ENCODE peak calls at places on chromosomes 7 and 10, in four cellular contexts. X is WTC11, B is K562, Y is HepG2. I is an unnamed sample.

GRCh38 chr10:31623466-31623865 is 304.4 kb downstream of the ZEB1 start:
- DNase-seq in X (no peak), B (no peak), Y (no peak), I (no peak)

GRCh38 chr10:130935897-130936550 is 375.5 kb downstream of the TCERG1L start:
- DNase-seq in X (no peak), B (no peak), Y (no peak), I (no peak)

GRCh38 chr7:127986581-127987461 is 44.4 kb downstream of the LRRC4 start:
- DNase-seq in X (no peak), B (peak; percentile 84), Y (no peak), I (no peak)

GRCh38 chr10:69051303-69051702 is 36.6 kb upstream of the SRGN start:
- DNase-seq in X (no peak), B (no peak), Y (no peak), I (no peak)

GRCh38 chr7:46972205-46972604 is 609.7 kb downstream of the TNS3 start:
- DNase-seq in X (no peak), B (no peak), Y (no peak), I (no peak)

GRCh38 chr10:89793649-89794254 is 92.4 kb downstream of the KIF20B start:
- DNase-seq in X (no peak), B (peak; percentile 56), Y (peak; percentile 73), I (peak; percentile 73)

GRCh38 chr7:5636446-5636835 is 145.0 kb downstream of the RNF216 start:
- DNase-seq in X (no peak), B (no peak), Y (peak; percentile 32), I (no peak)

GRCh38 chr7:157594306-157594705 is 257.5 kb downstream of the DNAJB6 start:
- DNase-seq in X (no peak), B (no peak), Y (no peak), I (no peak)

GRCh38 chr7:35697414-35698175 is 2.7 kb upstream of the HERPUD2 start:
- DNase-seq in X (no peak), B (no peak), Y (peak; percentile 38), I (peak; percentile 33)

GRCh38 chr10:82811621-82812020 is 936.6 kb downstream of the NRG3 start:
- DNase-seq in X (peak; percentile 74), B (no peak), Y (no peak), I (peak; percentile 7)

GRCh38 chr7:121012170-121012874 is 23.8 kb downstream of the CPED1 start:
- DNase-seq in X (no peak), B (no peak), Y (no peak), I (no peak)

GRCh38 chr10:104069610-104070009 is 16.1 kb downstream of the COL17A1 start:
- DNase-seq in X (no peak), B (no peak), Y (no peak), I (no peak)

GRCh38 chr7:99685129-99685758 is 5.4 kb upstream of the CYP3A5 start:
- DNase-seq in X (no peak), B (no peak), Y (no peak), I (no peak)

GRCh38 chr10:2949948-2950354 is 117.4 kb upstream of the PFKP start:
- DNase-seq in X (no peak), B (no peak), Y (no peak), I (peak; percentile 26)

GRCh38 chr10:122021828-122022227 is 32.9 kb downstream of the TACC2 start:
- DNase-seq in X (no peak), B (no peak), Y (no peak), I (no peak)

GRCh38 chr7:13989944-13990295 is 454 bp upstream of the ETV1 start:
- DNase-seq in X (no peak), B (no peak), Y (no peak), I (no peak)
- TF ChIP-seq HMGXB4 in X (no peak), B (no peak), Y (no peak), I (no peak)

DNA sequence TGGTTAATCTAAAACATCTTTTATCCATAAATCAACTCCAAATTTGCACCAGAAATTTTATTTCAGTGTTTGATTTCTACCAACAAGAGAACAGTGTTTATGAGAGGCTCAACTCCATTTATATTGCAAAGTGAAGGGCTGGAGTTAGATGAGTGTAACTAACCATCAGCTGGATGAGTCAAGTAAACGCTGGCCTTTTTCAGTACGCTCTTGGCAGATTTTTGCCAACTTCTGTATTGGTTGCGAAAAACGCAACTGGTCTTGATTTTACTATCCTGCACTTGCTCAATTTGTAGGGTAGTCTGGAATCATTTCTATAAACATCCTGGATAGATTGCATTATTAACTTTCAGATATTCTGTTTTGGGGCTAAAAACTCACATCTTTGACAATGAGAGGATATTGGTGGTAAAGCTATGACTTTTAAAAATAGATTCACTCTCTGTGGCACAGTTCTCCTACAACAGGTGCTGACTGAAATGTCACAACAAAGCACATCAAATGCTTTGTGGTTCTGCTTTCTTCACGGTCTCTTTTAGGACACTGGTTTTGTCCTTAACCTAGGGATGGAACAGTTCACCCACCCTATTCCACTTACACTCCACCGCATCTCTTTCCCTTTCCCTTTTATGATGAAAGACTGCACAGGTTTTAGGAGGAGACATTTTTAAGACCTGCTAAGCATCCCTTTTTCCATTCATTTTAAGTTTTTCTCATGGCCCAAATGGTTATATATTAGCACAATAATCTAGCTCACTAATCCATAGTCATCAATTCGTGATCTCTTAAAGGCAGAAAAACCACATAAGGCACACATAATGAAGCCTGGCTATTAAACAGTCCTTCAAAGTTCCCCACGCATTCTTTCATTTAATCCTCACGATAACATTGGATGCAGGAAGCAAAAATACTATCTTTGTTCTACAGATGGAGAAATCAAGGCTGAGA is 12.8 kb downstream of the CACNA2D1 start:
- DNase-seq in X (no peak), B (no peak), Y (no peak), I (no peak)
- TF ChIP-seq HMGXB4 in X (no peak), B (no peak), Y (no peak), I (no peak)

GRCh38 chr10:6987536-6987945 is 407.5 kb upstream of the PRKCQ start:
- DNase-seq in X (no peak), B (no peak), Y (no peak), I (no peak)

GRCh38 chr10:6988654-6989053 is 408.6 kb upstream of the PRKCQ start:
- DNase-seq in X (no peak), B (no peak), Y (no peak), I (no peak)

GRCh38 chr10:6995339-6995738 is 415.3 kb upstream of the PRKCQ start:
- DNase-seq in X (no peak), B (no peak), Y (no peak), I (no peak)

GRCh38 chr10:6986927-6987326 is 406.9 kb upstream of the PRKCQ start:
- DNase-seq in X (no peak), B (no peak), Y (no peak), I (no peak)

GRCh38 chr10:6990891-6991290 is 410.8 kb upstream of the PRKCQ start:
- DNase-seq in X (no peak), B (no peak), Y (no peak), I (no peak)
- TF ChIP-seq HMGXB4 in X (no peak), B (no peak), Y (no peak), I (no peak)

GRCh38 chr10:116669832-116670644 is 49.3 kb downstream of the PNLIPRP2 start:
- DNase-seq in X (peak; percentile 83), B (peak; percentile 45), Y (peak; percentile 39), I (no peak)
- TF ChIP-seq HMGXB4 in X (no peak), B (no peak), Y (no peak), I (no peak)

GRCh38 chr7:8037151-8037550 is 68.6 kb downstream of the GLCCI1 start:
- DNase-seq in X (no peak), B (no peak), Y (no peak), I (no peak)

GRCh38 chr7:8044761-8045430 is 76.3 kb downstream of the GLCCI1 start:
- DNase-seq in X (no peak), B (no peak), Y (no peak), I (no peak)

GRCh38 chr7:8040768-8041369 is 72.3 kb downstream of the GLCCI1 start:
- DNase-seq in X (no peak), B (no peak), Y (no peak), I (no peak)

GRCh38 chr7:8042796-8043535 is 74.4 kb downstream of the GLCCI1 start:
- DNase-seq in X (no peak), B (no peak), Y (no peak), I (no peak)
- TF ChIP-seq HMGXB4 in X (no peak), B (no peak), Y (no peak), I (no peak)

GRCh38 chr10:78894089-78894840 is 174.5 kb upstream of the ZMIZ1 start:
- DNase-seq in X (no peak), B (no peak), Y (no peak), I (no peak)

GRCh38 chr10:78896169-78896931 is 172.4 kb upstream of the ZMIZ1 start:
- DNase-seq in X (no peak), B (no peak), Y (no peak), I (no peak)

GRCh38 chr10:78895469-78895868 is 173.3 kb upstream of the ZMIZ1 start:
- DNase-seq in X (no peak), B (no peak), Y (no peak), I (no peak)

GRCh38 chr10:78893217-78893616 is 175.5 kb upstream of the ZMIZ1 start:
- DNase-seq in X (no peak), B (no peak), Y (no peak), I (no peak)

DNA sequence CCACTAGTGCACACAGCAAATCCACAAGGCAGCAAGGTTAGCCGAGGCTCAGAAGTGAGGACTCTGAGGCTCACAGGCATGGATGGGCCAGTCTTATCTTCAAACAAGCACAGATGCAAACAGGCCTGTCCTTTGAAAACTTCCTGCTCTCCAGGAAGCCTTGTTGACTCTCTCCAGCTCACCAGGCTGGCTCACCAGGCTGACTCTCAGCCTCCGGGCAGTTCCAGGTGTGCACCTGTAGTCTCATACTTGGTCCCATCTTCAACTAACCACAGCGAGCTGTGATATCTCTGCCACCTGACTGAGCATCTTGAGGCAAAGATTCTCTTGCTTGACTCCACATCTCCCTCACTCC is 173.9 kb upstream of the ZMIZ1 start:
- DNase-seq in X (no peak), B (no peak), Y (peak; percentile 55), I (no peak)
- TF ChIP-seq HMGXB4 in X (no peak), B (no peak), Y (no peak), I (no peak)

DNA sequence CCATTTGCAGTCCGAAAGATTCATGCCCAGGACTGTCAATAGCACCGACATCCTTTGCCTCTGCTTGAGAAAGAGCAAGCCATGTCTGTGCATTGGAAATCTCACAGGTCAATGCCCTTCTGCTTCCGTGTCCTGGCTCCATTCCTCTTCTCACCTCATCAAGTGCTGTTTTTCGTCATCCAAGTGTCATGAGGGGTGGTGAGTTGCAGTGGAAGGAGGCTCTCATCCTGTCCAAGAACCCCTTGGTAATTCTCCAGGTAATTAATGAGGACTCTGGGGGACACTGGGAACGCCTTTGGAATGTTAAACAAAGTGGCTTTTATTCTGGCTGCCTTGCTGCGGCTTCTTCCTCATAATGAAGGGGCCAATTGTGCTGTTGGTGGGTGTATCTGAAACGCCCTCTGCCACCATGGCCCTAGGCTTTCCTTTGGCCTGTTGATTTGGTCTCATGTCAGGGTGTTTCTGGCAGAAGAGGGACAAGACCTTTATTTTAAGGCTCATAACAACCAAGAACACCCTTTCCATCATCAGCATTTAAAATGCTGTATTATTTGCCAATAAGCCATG is 57.7 kb downstream of the PPP1R3C start:
- DNase-seq in X (no peak), B (no peak), Y (no peak), I (no peak)
- TF ChIP-seq HMGXB4 in X (no peak), B (no peak), Y (no peak), I (no peak)

I was measured in A549.